ENCODE peak calls at places on chromosomes 12 and 14, in nine cellular contexts. P is cardiac muscle cell; W is fibroblast of lung; O is nephron progenitor cell; H is astrocyte; L is colonic mucosa; A is CD8-positive, alpha-beta T cell; U is RWPE1; B is GM23338. X is an unnamed sample.

GRCh38 chr12:4214912-4215861 is 58.4 kb upstream of the CCND2 start:
- DNase-seq in P (no peak), W (no peak), O (no peak), H (no peak), L (peak), A (peak), U (no peak), B (no peak), X (peak)

GRCh38 chr12:95218164-95218851 is 701 bp downstream of the VEZT start:
- DNase-seq in P (no peak), W (peak), O (no peak), H (peak), L (peak), A (no peak), U (peak), B (no peak), X (no peak)

GRCh38 chr12:111842556-111843396 is 748 bp downstream of the MAPKAPK5 start:
- DNase-seq in P (peak), W (no peak), O (no peak), H (no peak), L (peak), A (no peak), U (peak), B (peak), X (no peak)

GRCh38 chr12:52359511-52360103 is 7.7 kb downstream of the KRT85 start:
- DNase-seq in P (no peak), W (no peak), O (no peak), H (no peak), L (no peak), A (no peak), U (no peak), B (no peak), X (no peak)

GRCh38 chr14:75861161-75861621 is 120.6 kb downstream of the TGFB3 start:
- DNase-seq in P (no peak), W (peak), O (no peak), H (peak), L (no peak), A (no peak), U (no peak), B (peak), X (no peak)

GRCh38 chr12:122646568-122647220 is 56.5 kb downstream of the HCAR2 start:
- DNase-seq in P (no peak), W (peak), O (no peak), H (peak), L (no peak), A (peak), U (peak), B (no peak), X (no peak)

GRCh38 chr14:54893151-54893760 is 9.4 kb downstream of the GCH1 start:
- DNase-seq in P (peak), W (peak), O (peak), H (peak), L (no peak), A (no peak), U (peak), B (peak), X (no peak)

GRCh38 chr14:94458558-94459200 is 6.1 kb upstream of the SERPINA11 start:
- DNase-seq in P (no peak), W (no peak), O (no peak), H (no peak), L (no peak), A (no peak), U (no peak), B (no peak), X (no peak)

GRCh38 chr12:118850244-118850825 is 131.0 kb upstream of the SRRM4 start:
- DNase-seq in P (no peak), W (no peak), O (peak), H (no peak), L (no peak), A (no peak), U (no peak), B (peak), X (no peak)

GRCh38 chr12:120332041-120332440 is 4.5 kb upstream of the PLA2G1B start:
- DNase-seq in P (no peak), W (no peak), O (no peak), H (no peak), L (no peak), A (no peak), U (no peak), B (no peak), X (no peak)

GRCh38 chr12:90682398-90682797 is 272.6 kb downstream of the CCER1 start:
- DNase-seq in P (no peak), W (peak), O (no peak), H (peak), L (no peak), A (no peak), U (no peak), B (no peak), X (no peak)

GRCh38 chr14:27995688-27996087 is 770.9 kb upstream of the FOXG1 start:
- DNase-seq in P (no peak), W (no peak), O (no peak), H (no peak), L (peak), A (no peak), U (no peak), B (peak), X (no peak)

GRCh38 chr12:88153959-88154358 is 11.9 kb downstream of the TMTC3 start:
- DNase-seq in P (peak), W (peak), O (no peak), H (peak), L (no peak), A (no peak), U (peak), B (no peak), X (no peak)

GRCh38 chr12:38102197-38102596 is 214.4 kb upstream of the ALG10B start:
- DNase-seq in P (no peak), W (no peak), O (no peak), H (no peak), L (no peak), A (no peak), U (no peak), B (no peak), X (no peak)

GRCh38 chr14:22122227-22123187 is 448.9 kb upstream of the OR4E1 start:
- DNase-seq in P (peak), W (no peak), O (peak), H (no peak), L (peak), A (no peak), U (no peak), B (peak), X (no peak)

GRCh38 chr14:88551094-88551870 is 3.5 kb downstream of the PTPN21 start:
- DNase-seq in P (peak), W (peak), O (peak), H (peak), L (peak), A (peak), U (peak), B (peak), X (peak)

GRCh38 chr12:113285679-113286645 is 48.9 kb downstream of the SLC8B1 start:
- DNase-seq in P (no peak), W (no peak), O (peak), H (no peak), L (no peak), A (no peak), U (no peak), B (no peak), X (no peak)

GRCh38 chr12:10186299-10186698 is 7.5 kb downstream of the TMEM52B start:
- DNase-seq in P (no peak), W (no peak), O (no peak), H (no peak), L (peak), A (no peak), U (no peak), B (no peak), X (no peak)

GRCh38 chr12:3200032-3200617 is 122.9 kb downstream of the TSPAN9 start:
- DNase-seq in P (peak), W (peak), O (peak), H (peak), L (peak), A (no peak), U (no peak), B (peak), X (no peak)

GRCh38 chr14:92352158-92352985 is 29.4 kb downstream of the SLC24A4 start:
- DNase-seq in P (peak), W (peak), O (no peak), H (no peak), L (no peak), A (no peak), U (no peak), B (peak), X (no peak)

GRCh38 chr12:105067511-105068031 is 16.7 kb downstream of the ALDH1L2 start:
- DNase-seq in P (no peak), W (peak), O (no peak), H (peak), L (no peak), A (no peak), U (no peak), B (no peak), X (no peak)

GRCh38 chr14:33709286-33709685 is 241.6 kb downstream of the EGLN3 start:
- DNase-seq in P (no peak), W (peak), O (no peak), H (peak), L (no peak), A (no peak), U (no peak), B (no peak), X (no peak)

GRCh38 chr14:86654558-86655184 is 1124.7 kb downstream of the FLRT2 start:
- DNase-seq in P (peak), W (peak), O (peak), H (no peak), L (peak), A (no peak), U (peak), B (peak), X (peak)
- TF ChIP-seq CTCF in P (peak), W (peak), O (peak), H (peak), L (no peak), A (no peak), U (peak), B (peak), X (peak)

GRCh38 chr12:55051197-55051920 is 31.6 kb downstream of the NEUROD4 start:
- DNase-seq in P (no peak), W (no peak), O (no peak), H (no peak), L (no peak), A (no peak), U (no peak), B (peak), X (no peak)
- TF ChIP-seq CTCF in P (no peak), W (no peak), O (no peak), H (no peak), L (no peak), A (no peak), U (no peak), B (peak), X (no peak)

GRCh38 chr12:26153421-26154154 is 28.8 kb upstream of the BHLHE41 start:
- DNase-seq in P (peak), W (peak), O (no peak), H (peak), L (no peak), A (no peak), U (peak), B (no peak), X (no peak)
- TF ChIP-seq CTCF in P (peak), W (peak), O (no peak), H (peak), L (no peak), A (no peak), U (no peak), B (no peak), X (no peak)

DNA sequence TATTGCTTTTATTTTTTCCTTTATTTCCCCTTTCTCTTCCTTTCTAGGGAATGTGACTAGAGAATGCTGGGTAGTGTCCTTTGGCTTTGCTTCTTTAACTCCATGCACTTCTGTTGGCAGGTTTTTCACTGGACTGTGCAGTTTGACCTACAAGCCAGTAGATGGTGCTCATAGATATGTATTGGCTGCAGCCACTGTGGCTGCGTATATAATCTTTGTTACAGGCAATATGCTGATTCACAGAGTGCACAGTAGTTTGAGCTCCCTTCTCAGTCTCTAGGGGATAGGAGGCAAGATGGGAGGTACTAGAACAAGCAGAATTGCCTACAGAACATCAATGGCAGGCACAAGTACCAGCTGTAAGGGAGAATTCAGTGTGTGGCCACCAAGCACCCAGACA is 503.5 kb downstream of the LRFN5 start:
- DNase-seq in P (peak), W (peak), O (no peak), H (peak), L (no peak), A (no peak), U (peak), B (peak), X (no peak)
- TF ChIP-seq CTCF in P (peak), W (peak), O (peak), H (peak), L (no peak), A (no peak), U (peak), B (peak), X (no peak)

DNA sequence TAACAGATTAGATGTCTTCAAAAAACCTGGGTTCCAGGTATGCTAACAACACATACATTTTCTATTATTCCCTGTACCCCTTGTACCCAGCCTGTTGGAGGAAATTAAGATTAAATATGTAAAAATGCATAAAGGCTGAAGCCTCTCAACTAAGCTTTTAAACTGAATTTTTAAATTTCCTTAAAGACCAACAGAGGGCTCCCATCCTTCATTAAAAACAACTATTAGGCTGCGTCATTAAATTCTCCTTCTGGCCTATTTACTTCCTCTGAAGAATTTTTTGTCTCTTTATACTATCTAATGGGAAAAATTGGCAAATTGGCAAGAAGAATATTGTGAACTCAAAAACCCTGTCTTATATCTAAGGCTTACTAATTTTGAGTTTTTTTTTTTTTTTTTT is 21.8 kb downstream of the SENP1 start:
- DNase-seq in P (no peak), W (peak), O (no peak), H (no peak), L (no peak), A (no peak), U (no peak), B (peak), X (no peak)
- TF ChIP-seq CTCF in P (peak), W (peak), O (no peak), H (no peak), L (no peak), A (no peak), U (peak), B (no peak), X (no peak)

DNA sequence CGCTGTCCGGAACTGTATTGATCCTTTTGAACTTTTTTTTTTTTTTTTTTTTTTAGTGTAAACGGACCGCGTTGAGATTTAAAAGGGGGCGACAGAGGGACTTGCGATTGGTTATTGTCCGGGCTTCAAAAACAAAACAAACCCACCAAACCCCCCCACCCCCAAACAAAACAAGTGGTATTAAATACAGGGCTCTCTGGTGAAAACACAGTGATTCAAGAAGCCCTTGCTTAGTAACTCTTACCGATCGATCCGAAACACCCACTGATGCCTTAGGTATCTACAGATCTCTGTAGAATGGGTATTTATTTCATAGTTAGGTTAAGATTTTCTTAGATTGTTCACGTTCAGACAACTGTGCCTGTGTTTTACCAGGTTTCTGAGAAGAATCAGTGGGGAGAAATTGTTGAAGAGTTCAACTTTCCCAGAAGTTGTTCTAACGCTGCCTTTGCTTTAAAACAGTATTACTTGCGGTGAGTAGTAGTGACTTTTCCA is 1.4 kb downstream of the ARID2 start:
- DNase-seq in P (peak), W (peak), O (no peak), H (peak), L (peak), A (no peak), U (peak), B (no peak), X (no peak)
- TF ChIP-seq CTCF in P (no peak), W (no peak), O (no peak), H (no peak), L (no peak), A (no peak), U (no peak), B (no peak), X (no peak)

GRCh38 chr12:124570810-124571209 is 3.4 kb upstream of the NCOR2 start:
- DNase-seq in P (no peak), W (no peak), O (no peak), H (no peak), L (no peak), A (no peak), U (no peak), B (no peak), X (no peak)

GRCh38 chr12:124567673-124568373 is 411 bp upstream of the NCOR2 start:
- DNase-seq in P (peak), W (peak), O (peak), H (peak), L (peak), A (peak), U (peak), B (peak), X (peak)

GRCh38 chr12:124567035-124567672 is at the start of gene NCOR2:
- DNase-seq in P (peak), W (no peak), O (peak), H (no peak), L (no peak), A (peak), U (no peak), B (peak), X (peak)

GRCh38 chr12:124569375-124570148 is 2.1 kb upstream of the NCOR2 start:
- DNase-seq in P (no peak), W (no peak), O (no peak), H (no peak), L (no peak), A (no peak), U (no peak), B (no peak), X (no peak)

DNA sequence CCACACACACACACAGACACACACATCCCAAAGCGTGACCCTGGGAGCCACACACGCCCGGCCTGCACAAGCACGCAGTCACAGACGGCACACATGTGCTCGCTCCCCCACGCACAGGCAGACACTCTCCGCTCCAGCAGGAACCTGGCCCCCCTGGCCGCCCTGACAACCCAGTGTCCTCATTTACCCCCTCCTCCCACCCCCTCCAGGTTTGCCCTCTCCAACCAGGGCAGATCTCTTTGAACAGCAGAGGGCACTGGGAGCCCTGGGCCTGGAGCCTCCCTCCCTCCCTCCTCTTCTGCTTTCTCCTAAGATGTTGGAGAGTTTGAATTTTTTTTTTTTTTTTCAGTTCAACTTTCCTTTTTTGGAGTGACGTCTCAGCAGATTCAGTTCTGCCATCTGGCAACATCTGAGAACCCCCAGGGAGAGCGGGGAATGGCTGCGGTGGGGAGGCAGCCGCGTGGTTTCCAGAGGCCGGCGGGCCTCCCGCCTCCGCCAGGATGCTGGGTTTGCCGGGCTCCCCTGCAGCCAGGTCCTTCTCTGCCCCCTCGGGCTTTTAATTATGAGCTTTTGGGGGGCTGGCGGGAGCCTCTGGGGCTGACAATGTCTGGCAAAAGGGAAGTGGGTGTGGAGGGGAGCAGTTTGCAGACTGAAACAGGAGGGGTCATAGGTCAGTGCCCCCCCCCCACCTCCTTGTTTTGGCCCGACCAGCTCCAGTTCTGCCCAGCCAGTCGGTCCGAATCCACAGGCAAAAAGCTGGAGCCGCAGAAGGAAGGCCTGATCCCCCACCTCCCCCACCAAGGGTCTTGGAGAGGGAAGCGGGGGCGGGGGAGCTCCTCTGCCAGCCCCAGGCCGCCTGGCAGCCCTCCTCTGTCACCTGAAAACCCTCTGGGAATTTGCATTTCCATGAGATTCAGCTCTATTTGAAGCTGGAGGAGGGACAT is 1.3 kb upstream of the NCOR2 start:
- DNase-seq in P (peak), W (peak), O (peak), H (peak), L (peak), A (no peak), U (no peak), B (peak), X (no peak)
- TF ChIP-seq CTCF in P (peak), W (peak), O (no peak), H (no peak), L (peak), A (no peak), U (peak), B (peak), X (no peak)

GRCh38 chr14:91040545-91040944 is 19.9 kb downstream of the RPS6KA5 start:
- DNase-seq in P (no peak), W (no peak), O (no peak), H (no peak), L (no peak), A (no peak), U (no peak), B (no peak), X (no peak)
- TF ChIP-seq CTCF in P (no peak), W (no peak), O (no peak), H (no peak), L (no peak), A (no peak), U (no peak), B (no peak), X (no peak)

GRCh38 chr14:25411933-25412757 is 362.2 kb upstream of the STXBP6 start:
- DNase-seq in P (no peak), W (peak), O (peak), H (no peak), L (no peak), A (no peak), U (no peak), B (peak), X (no peak)
- TF ChIP-seq CTCF in P (no peak), W (no peak), O (peak), H (peak), L (peak), A (no peak), U (peak), B (peak), X (no peak)